ENCODE peak calls at places on chromosomes 11 and 22, in eight cellular contexts. One of them, this sample, is unnamed.
A peak's percentile ranks its signal among the peaks of the same experiment; 100 is the strongest.

GRCh38 chr11:111814567-111814966 is 48.4 kb upstream of the PPP2R1B start:
- DNase-seq in BJ: peak; percentile 81
- DNase-seq in uterus: no peak
- DNase-seq in adrenal gland: no peak
- DNase-seq in AG04450: peak; percentile 76
- DNase-seq in body of pancreas: no peak
- DNase-seq in kidney epithelial cell: no peak
- DNase-seq in IMR-90: peak; percentile 91
- DNase-seq in this sample: no peak

GRCh38 chr11:46273511-46274205 is 3.8 kb upstream of the CREB3L1 start:
- DNase-seq in BJ: no peak
- DNase-seq in uterus: no peak
- DNase-seq in adrenal gland: no peak
- DNase-seq in AG04450: no peak
- DNase-seq in body of pancreas: peak; percentile 77
- DNase-seq in kidney epithelial cell: no peak
- DNase-seq in IMR-90: no peak
- DNase-seq in this sample: peak; percentile 87

GRCh38 chr11:76234704-76235232 is 28.5 kb upstream of the WNT11 start:
- DNase-seq in BJ: no peak
- DNase-seq in uterus: no peak
- DNase-seq in adrenal gland: peak; percentile 64
- DNase-seq in AG04450: no peak
- DNase-seq in body of pancreas: peak; percentile 26
- DNase-seq in kidney epithelial cell: no peak
- DNase-seq in IMR-90: no peak
- DNase-seq in this sample: no peak

GRCh38 chr11:63639195-63639832 is 25.1 kb upstream of the PLAAT3 start:
- DNase-seq in BJ: no peak
- DNase-seq in uterus: no peak
- DNase-seq in adrenal gland: no peak
- DNase-seq in AG04450: no peak
- DNase-seq in body of pancreas: no peak
- DNase-seq in kidney epithelial cell: no peak
- DNase-seq in IMR-90: peak; percentile 27
- DNase-seq in this sample: no peak

GRCh38 chr11:111846063-111846462 is 25.3 kb downstream of the ALG9 start:
- DNase-seq in BJ: no peak
- DNase-seq in uterus: no peak
- DNase-seq in adrenal gland: no peak
- DNase-seq in AG04450: no peak
- DNase-seq in body of pancreas: no peak
- DNase-seq in kidney epithelial cell: no peak
- DNase-seq in IMR-90: peak; percentile 87
- DNase-seq in this sample: no peak

GRCh38 chr11:10305262-10305963 is 540 bp downstream of the ADM start:
- DNase-seq in BJ: no peak
- DNase-seq in uterus: peak; percentile 42
- DNase-seq in adrenal gland: no peak
- DNase-seq in AG04450: no peak
- DNase-seq in body of pancreas: peak; percentile 37
- DNase-seq in kidney epithelial cell: no peak
- DNase-seq in IMR-90: peak; percentile 9
- DNase-seq in this sample: peak; percentile 62

GRCh38 chr11:69287968-69288882 is 5.7 kb upstream of the MYEOV start:
- DNase-seq in BJ: no peak
- DNase-seq in uterus: no peak
- DNase-seq in adrenal gland: no peak
- DNase-seq in AG04450: no peak
- DNase-seq in body of pancreas: no peak
- DNase-seq in kidney epithelial cell: no peak
- DNase-seq in IMR-90: no peak
- DNase-seq in this sample: peak; percentile 98

GRCh38 chr11:96155627-96156378 is 187.2 kb downstream of the MAML2 start:
- DNase-seq in BJ: peak; percentile 91
- DNase-seq in uterus: peak; percentile 82
- DNase-seq in adrenal gland: peak; percentile 81
- DNase-seq in AG04450: peak; percentile 88
- DNase-seq in body of pancreas: peak; percentile 35
- DNase-seq in kidney epithelial cell: peak; percentile 90
- DNase-seq in IMR-90: peak; percentile 97
- DNase-seq in this sample: peak; percentile 82

GRCh38 chr22:46377566-46378498 is 42.3 kb downstream of the TRMU start:
- DNase-seq in BJ: no peak
- DNase-seq in uterus: no peak
- DNase-seq in adrenal gland: peak; percentile 72
- DNase-seq in AG04450: no peak
- DNase-seq in body of pancreas: peak; percentile 94
- DNase-seq in kidney epithelial cell: peak; percentile 67
- DNase-seq in IMR-90: no peak
- DNase-seq in this sample: peak; percentile 98

GRCh38 chr22:38872831-38873248 is 824 bp upstream of the CBX6 start:
- DNase-seq in BJ: no peak
- DNase-seq in uterus: peak; percentile 74
- DNase-seq in adrenal gland: peak; percentile 70
- DNase-seq in AG04450: no peak
- DNase-seq in body of pancreas: peak; percentile 63
- DNase-seq in kidney epithelial cell: no peak
- DNase-seq in IMR-90: peak; percentile 32
- DNase-seq in this sample: peak; percentile 76

GRCh38 chr11:99592241-99592640 is 571.5 kb downstream of the CNTN5 start:
- DNase-seq in BJ: no peak
- DNase-seq in uterus: no peak
- DNase-seq in adrenal gland: no peak
- DNase-seq in AG04450: no peak
- DNase-seq in body of pancreas: no peak
- DNase-seq in kidney epithelial cell: no peak
- DNase-seq in IMR-90: peak; percentile 3
- DNase-seq in this sample: no peak

GRCh38 chr11:76709259-76709658 is 38.7 kb upstream of the LRRC32 start:
- DNase-seq in BJ: no peak
- DNase-seq in uterus: no peak
- DNase-seq in adrenal gland: no peak
- DNase-seq in AG04450: no peak
- DNase-seq in body of pancreas: no peak
- DNase-seq in kidney epithelial cell: no peak
- DNase-seq in IMR-90: no peak
- DNase-seq in this sample: no peak

GRCh38 chr11:121235057-121235456 is 57.5 kb upstream of the SC5D start:
- DNase-seq in BJ: no peak
- DNase-seq in uterus: no peak
- DNase-seq in adrenal gland: no peak
- DNase-seq in AG04450: no peak
- DNase-seq in body of pancreas: no peak
- DNase-seq in kidney epithelial cell: no peak
- DNase-seq in IMR-90: no peak
- DNase-seq in this sample: no peak

GRCh38 chr11:121240650-121241299 is 51.8 kb upstream of the SC5D start:
- DNase-seq in BJ: no peak
- DNase-seq in uterus: no peak
- DNase-seq in adrenal gland: no peak
- DNase-seq in AG04450: no peak
- DNase-seq in body of pancreas: no peak
- DNase-seq in kidney epithelial cell: no peak
- DNase-seq in IMR-90: no peak
- DNase-seq in this sample: no peak

GRCh38 chr11:121231576-121232278 is 60.8 kb upstream of the SC5D start:
- DNase-seq in BJ: no peak
- DNase-seq in uterus: no peak
- DNase-seq in adrenal gland: no peak
- DNase-seq in AG04450: no peak
- DNase-seq in body of pancreas: no peak
- DNase-seq in kidney epithelial cell: no peak
- DNase-seq in IMR-90: no peak
- DNase-seq in this sample: peak; percentile 76

GRCh38 chr11:121237686-121238658 is 54.6 kb upstream of the SC5D start:
- DNase-seq in BJ: no peak
- DNase-seq in uterus: peak; percentile 34
- DNase-seq in adrenal gland: no peak
- DNase-seq in AG04450: no peak
- DNase-seq in body of pancreas: no peak
- DNase-seq in kidney epithelial cell: no peak
- DNase-seq in IMR-90: peak; percentile 62
- DNase-seq in this sample: no peak

GRCh38 chr11:121236115-121237001 is 56.2 kb upstream of the SC5D start:
- DNase-seq in BJ: no peak
- DNase-seq in uterus: no peak
- DNase-seq in adrenal gland: no peak
- DNase-seq in AG04450: no peak
- DNase-seq in body of pancreas: no peak
- DNase-seq in kidney epithelial cell: no peak
- DNase-seq in IMR-90: no peak
- DNase-seq in this sample: no peak
- H3K4me3 ChIP-seq in BJ: no peak overlapping the region
- H3K4me3 ChIP-seq in uterus: no peak overlapping the region
- H3K4me3 ChIP-seq in adrenal gland: no peak overlapping the region
- H3K4me3 ChIP-seq in AG04450: no peak overlapping the region
- H3K4me3 ChIP-seq in body of pancreas: no peak overlapping the region
- H3K4me3 ChIP-seq in kidney epithelial cell: no peak overlapping the region
- H3K4me3 ChIP-seq in IMR-90: no peak overlapping the region
- H3K4me3 ChIP-seq in this sample: no peak overlapping the region

DNA sequence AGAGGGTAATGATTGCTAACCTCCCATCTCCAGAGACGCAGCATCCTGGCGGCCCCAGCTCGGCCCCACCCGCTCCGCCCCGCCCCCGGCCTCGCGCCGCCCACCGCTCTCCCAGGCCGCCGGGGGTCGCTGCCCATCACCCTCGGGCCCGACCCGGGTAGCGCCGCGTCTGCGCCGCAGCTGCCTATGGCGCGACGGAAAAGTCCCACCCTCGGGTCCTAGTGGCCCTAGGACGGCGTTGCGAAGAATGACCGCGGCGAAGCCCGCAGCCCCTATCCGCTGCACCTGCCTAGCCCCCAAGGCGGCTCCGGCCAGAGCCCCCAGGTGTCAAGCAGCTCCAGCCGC is 457 bp downstream of the CPSF7 start:
- DNase-seq in BJ: no peak
- DNase-seq in uterus: peak; percentile 31
- DNase-seq in adrenal gland: peak; percentile 59
- DNase-seq in AG04450: no peak
- DNase-seq in body of pancreas: no peak
- DNase-seq in kidney epithelial cell: no peak
- DNase-seq in IMR-90: peak; percentile 44
- DNase-seq in this sample: peak; percentile 93
- TF ChIP-seq CTCF in BJ: no peak
- TF ChIP-seq CTCF in uterus: no peak
- TF ChIP-seq CTCF in adrenal gland: no peak
- TF ChIP-seq CTCF in AG04450: no peak
- TF ChIP-seq CTCF in body of pancreas: no peak
- TF ChIP-seq CTCF in kidney epithelial cell: peak; percentile 4
- TF ChIP-seq CTCF in IMR-90: peak; percentile 22
- TF ChIP-seq CTCF in this sample: peak; percentile 43

DNA sequence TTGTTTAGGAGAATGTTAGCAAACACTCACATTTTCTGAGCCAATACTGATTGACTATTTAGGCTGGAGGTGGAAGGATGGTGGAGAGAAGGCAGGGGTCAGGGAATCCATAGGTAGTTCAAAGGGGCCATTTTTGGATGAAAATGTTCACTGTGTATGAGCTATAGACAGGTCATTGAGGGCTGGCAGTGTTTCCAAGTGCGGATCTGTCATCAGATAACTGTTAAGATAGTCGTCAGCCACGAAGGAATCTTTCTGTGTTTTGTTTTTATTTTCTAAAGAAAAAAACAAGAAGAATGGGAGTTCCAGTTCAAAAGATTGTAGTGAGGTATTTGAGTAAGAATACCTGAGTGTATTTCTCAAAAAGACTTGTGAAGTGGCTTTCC is 3.1 kb downstream of the KCNJ5 start:
- DNase-seq in BJ: no peak
- DNase-seq in uterus: no peak
- DNase-seq in adrenal gland: no peak
- DNase-seq in AG04450: no peak
- DNase-seq in body of pancreas: no peak
- DNase-seq in kidney epithelial cell: no peak
- DNase-seq in IMR-90: no peak
- DNase-seq in this sample: no peak
- H3K27me3 ChIP-seq in BJ: peaks cover 18% of the 10 kb centered on the region
- H3K27me3 ChIP-seq in uterus: no peaks in the 10 kb centered on the region
- H3K27me3 ChIP-seq in adrenal gland: no peaks in the 10 kb centered on the region
- H3K27me3 ChIP-seq in AG04450: peaks cover 34% of the 10 kb centered on the region
- H3K27me3 ChIP-seq in body of pancreas: no peaks in the 10 kb centered on the region
- H3K27me3 ChIP-seq in kidney epithelial cell: peaks cover 19% of the 10 kb centered on the region
- H3K27me3 ChIP-seq in IMR-90: peaks cover 32% of the 10 kb centered on the region
- H3K27me3 ChIP-seq in this sample: peaks cover 1% of the 10 kb centered on the region

DNA sequence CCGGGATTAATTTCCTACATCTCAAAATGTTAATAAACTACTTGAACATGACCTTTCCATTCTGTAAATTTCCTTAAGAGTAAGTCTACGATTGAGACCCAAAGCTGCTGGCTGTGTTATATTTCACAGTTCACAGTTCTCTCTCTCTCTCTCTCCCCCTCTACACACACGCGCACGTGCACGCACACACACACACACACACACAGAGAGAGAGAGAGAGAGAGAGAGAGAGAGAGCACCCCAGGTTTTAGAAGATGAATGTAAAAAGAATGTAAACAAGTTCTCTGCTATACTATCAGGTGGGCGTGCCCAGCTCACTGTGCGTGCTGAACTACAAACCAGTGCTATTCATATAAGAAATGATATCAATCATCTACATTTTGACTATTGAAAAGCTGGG is 3.3 kb downstream of the BDNF start:
- DNase-seq in BJ: no peak
- DNase-seq in uterus: no peak
- DNase-seq in adrenal gland: no peak
- DNase-seq in AG04450: no peak
- DNase-seq in body of pancreas: no peak
- DNase-seq in kidney epithelial cell: no peak
- DNase-seq in IMR-90: peak; percentile 85
- DNase-seq in this sample: no peak
- H3K4me3 ChIP-seq in BJ: peak overlapping the region; percentile 96
- H3K4me3 ChIP-seq in uterus: no peak overlapping the region
- H3K4me3 ChIP-seq in adrenal gland: no peak overlapping the region
- H3K4me3 ChIP-seq in AG04450: peak overlapping the region; percentile 91
- H3K4me3 ChIP-seq in body of pancreas: no peak overlapping the region
- H3K4me3 ChIP-seq in kidney epithelial cell: no peak overlapping the region
- H3K4me3 ChIP-seq in IMR-90: peak overlapping the region; percentile 85
- H3K4me3 ChIP-seq in this sample: no peak overlapping the region

GRCh38 chr11:106415510-106415909 is 338.0 kb downstream of the AASDHPPT start:
- DNase-seq in BJ: no peak
- DNase-seq in uterus: no peak
- DNase-seq in adrenal gland: no peak
- DNase-seq in AG04450: no peak
- DNase-seq in body of pancreas: no peak
- DNase-seq in kidney epithelial cell: no peak
- DNase-seq in IMR-90: no peak
- DNase-seq in this sample: peak; percentile 24
- TF ChIP-seq CTCF in BJ: no peak
- TF ChIP-seq CTCF in uterus: no peak
- TF ChIP-seq CTCF in adrenal gland: no peak
- TF ChIP-seq CTCF in AG04450: no peak
- TF ChIP-seq CTCF in body of pancreas: peak; percentile 13
- TF ChIP-seq CTCF in kidney epithelial cell: no peak
- TF ChIP-seq CTCF in IMR-90: no peak
- TF ChIP-seq CTCF in this sample: peak; percentile 30